ENCODE peak calls at places on chromosomes 1 and 21, in four cellular contexts. E is stimulated activated CD8-positive, alpha-beta memory T cell treated with anti-CD3 and anti-CD28 coated beads, Interleukin-15, amount 100 ng/mL, for 24 hours; F is WERI-Rb-1; L is nephron progenitor cell. V is an unnamed sample.

GRCh38 chr1:90339822-90340221 is 344.9 kb downstream of the ZNF326 start:
- DNase-seq in F (no peak), E (no peak), L (no peak), V (no peak)

GRCh38 chr1:113928129-113928949 is 785 bp upstream of the HIPK1 start:
- DNase-seq in F (no peak), L (no peak), E (no peak), V (no peak)

GRCh38 chr1:230288641-230289349 is 137.3 kb downstream of the PGBD5 start:
- DNase-seq in F (no peak), L (no peak), E (no peak), V (no peak)

GRCh38 chr1:119310301-119310700 is 58.3 kb upstream of the HAO2 start:
- DNase-seq in E (no peak), L (no peak), F (no peak), V (peak)

GRCh38 chr1:64537942-64538341 is 68.0 kb downstream of the CACHD1 start:
- DNase-seq in F (no peak), E (no peak), L (no peak), V (peak)

GRCh38 chr1:178344513-178345077 is 152.2 kb downstream of the CLEC20A start:
- DNase-seq in F (no peak), L (no peak), E (no peak), V (no peak)

GRCh38 chr1:53342735-53343470 is 15.0 kb upstream of the LRP8 start:
- DNase-seq in L (no peak), F (no peak), E (no peak), V (no peak)

GRCh38 chr1:219202567-219202966 is 28.9 kb downstream of the LYPLAL1 start:
- DNase-seq in F (no peak), E (no peak), L (no peak), V (no peak)

GRCh38 chr1:240304466-240304865 is 212.8 kb downstream of the FMN2 start:
- DNase-seq in L (no peak), E (no peak), F (peak), V (peak)

GRCh38 chr1:78561856-78562255 is 58.4 kb upstream of the IFI44L start:
- DNase-seq in L (no peak), F (no peak), E (no peak), V (no peak)

GRCh38 chr1:232166942-232167341 is 463.0 kb downstream of the SIPA1L2 start:
- DNase-seq in L (no peak), F (no peak), E (no peak), V (no peak)

GRCh38 chr1:172761581-172762025 is 102.7 kb downstream of the FASLG start:
- DNase-seq in F (no peak), E (no peak), L (no peak), V (no peak)

GRCh38 chr21:25658427-25658980 is 19.4 kb downstream of the JAM2 start:
- DNase-seq in L (no peak), E (no peak), F (no peak), V (no peak)

GRCh38 chr1:29105822-29106221 is 17.9 kb downstream of the TMEM200B start:
- DNase-seq in E (no peak), L (no peak), F (no peak), V (no peak)

GRCh38 chr1:10793129-10793651 is 3.3 kb downstream of the CASZ1 start:
- DNase-seq in F (no peak), L (peak), E (no peak), V (no peak)

GRCh38 chr1:202805886-202806511 is 2.2 kb downstream of the KDM5B start:
- DNase-seq in F (no peak), E (no peak), L (no peak), V (no peak)

GRCh38 chr1:230230948-230231738 is 164.1 kb downstream of the GALNT2 start:
- DNase-seq in F (no peak), E (no peak), L (no peak), V (no peak)

GRCh38 chr1:83095570-83095969 is 903.4 kb downstream of the TTLL7 start:
- DNase-seq in F (no peak), L (no peak), E (no peak), V (no peak)

GRCh38 chr1:31483012-31483946 is 70.3 kb downstream of the SERINC2 start:
- DNase-seq in E (no peak), F (peak), L (no peak), V (peak)

GRCh38 chr1:222843434-222844107 is 28.7 kb downstream of the DISP1 start:
- DNase-seq in L (no peak), E (no peak), F (no peak), V (no peak)

GRCh38 chr1:3251810-3252429 is 182.9 kb downstream of the PRDM16 start:
- DNase-seq in L (no peak), F (peak), E (no peak), V (no peak)

GRCh38 chr1:152047607-152047953 is 10.8 kb upstream of the S100A11 start:
- DNase-seq in F (no peak), L (peak), E (no peak), V (no peak)

GRCh38 chr1:182652933-182653332 is 31.5 kb downstream of the RGS8 start:
- DNase-seq in L (no peak), E (no peak), F (no peak), V (no peak)

V was measured in NCI-H524.